ENCODE peak calls at places on chromosomes 13 and 19, in nine cellular contexts. One of them, this sample, is unnamed.

GRCh38 chr19:31352782-31353651 is 3.8 kb upstream of the TSHZ3 start:
- DNase-seq in IMR-90: no peak
- DNase-seq in NCI-H1417: no peak
- DNase-seq in dermis microvascular lymphatic vessel endothelial cell: no peak
- DNase-seq in NCI-H774: no peak
- DNase-seq in SK-MEL-5: no peak
- DNase-seq in colonic mucosa: no peak
- DNase-seq in fibroblast of lung: peak
- DNase-seq in retinal pigment epithelial cell: no peak
- DNase-seq in this sample: no peak

GRCh38 chr19:40274585-40275544 is 10.3 kb downstream of the AKT2 start:
- DNase-seq in dermis microvascular lymphatic vessel endothelial cell: no peak
- DNase-seq in fibroblast of lung: no peak
- DNase-seq in SK-MEL-5: no peak
- DNase-seq in IMR-90: no peak
- DNase-seq in colonic mucosa: no peak
- DNase-seq in retinal pigment epithelial cell: no peak
- DNase-seq in NCI-H1417: no peak
- DNase-seq in NCI-H774: no peak
- DNase-seq in this sample: no peak

GRCh38 chr19:14563989-14564650 is 7.7 kb downstream of the NDUFB7 start:
- DNase-seq in NCI-H774: no peak
- DNase-seq in SK-MEL-5: peak
- DNase-seq in colonic mucosa: no peak
- DNase-seq in dermis microvascular lymphatic vessel endothelial cell: peak
- DNase-seq in NCI-H1417: no peak
- DNase-seq in fibroblast of lung: no peak
- DNase-seq in retinal pigment epithelial cell: no peak
- DNase-seq in IMR-90: no peak
- DNase-seq in this sample: no peak

GRCh38 chr13:23377603-23378002 is 55.9 kb downstream of the SACS start:
- DNase-seq in dermis microvascular lymphatic vessel endothelial cell: no peak
- DNase-seq in retinal pigment epithelial cell: no peak
- DNase-seq in fibroblast of lung: no peak
- DNase-seq in SK-MEL-5: no peak
- DNase-seq in IMR-90: no peak
- DNase-seq in NCI-H774: no peak
- DNase-seq in NCI-H1417: no peak
- DNase-seq in colonic mucosa: no peak
- DNase-seq in this sample: no peak

GRCh38 chr19:55503447-55504251 is 15.4 kb downstream of the SSC5D start:
- DNase-seq in retinal pigment epithelial cell: peak
- DNase-seq in NCI-H1417: peak
- DNase-seq in IMR-90: peak
- DNase-seq in NCI-H774: peak
- DNase-seq in dermis microvascular lymphatic vessel endothelial cell: peak
- DNase-seq in fibroblast of lung: peak
- DNase-seq in colonic mucosa: peak
- DNase-seq in SK-MEL-5: peak
- DNase-seq in this sample: peak

GRCh38 chr19:27774827-27775226 is 1438.1 kb downstream of the UQCRFS1 start:
- DNase-seq in SK-MEL-5: peak
- DNase-seq in IMR-90: no peak
- DNase-seq in fibroblast of lung: no peak
- DNase-seq in colonic mucosa: no peak
- DNase-seq in NCI-H774: no peak
- DNase-seq in retinal pigment epithelial cell: no peak
- DNase-seq in dermis microvascular lymphatic vessel endothelial cell: peak
- DNase-seq in NCI-H1417: no peak
- DNase-seq in this sample: peak

GRCh38 chr19:2303209-2303798 is 4.7 kb downstream of the LINGO3 start:
- DNase-seq in fibroblast of lung: no peak
- DNase-seq in SK-MEL-5: no peak
- DNase-seq in dermis microvascular lymphatic vessel endothelial cell: no peak
- DNase-seq in NCI-H774: no peak
- DNase-seq in NCI-H1417: no peak
- DNase-seq in colonic mucosa: no peak
- DNase-seq in IMR-90: no peak
- DNase-seq in retinal pigment epithelial cell: no peak
- DNase-seq in this sample: no peak

GRCh38 chr13:49258097-49258796 is 10.5 kb downstream of the CDADC1 start:
- DNase-seq in IMR-90: no peak
- DNase-seq in colonic mucosa: no peak
- DNase-seq in dermis microvascular lymphatic vessel endothelial cell: no peak
- DNase-seq in NCI-H774: no peak
- DNase-seq in retinal pigment epithelial cell: no peak
- DNase-seq in SK-MEL-5: peak
- DNase-seq in fibroblast of lung: no peak
- DNase-seq in NCI-H1417: no peak
- DNase-seq in this sample: no peak

GRCh38 chr13:60267498-60268202 is 103.9 kb upstream of the DIAPH3 start:
- DNase-seq in retinal pigment epithelial cell: no peak
- DNase-seq in NCI-H1417: peak
- DNase-seq in SK-MEL-5: no peak
- DNase-seq in IMR-90: no peak
- DNase-seq in colonic mucosa: peak
- DNase-seq in fibroblast of lung: no peak
- DNase-seq in NCI-H774: peak
- DNase-seq in dermis microvascular lymphatic vessel endothelial cell: peak
- DNase-seq in this sample: no peak

GRCh38 chr13:20165417-20166257 is 4.8 kb upstream of the GJA3 start:
- DNase-seq in IMR-90: peak
- DNase-seq in SK-MEL-5: no peak
- DNase-seq in NCI-H774: no peak
- DNase-seq in fibroblast of lung: peak
- DNase-seq in retinal pigment epithelial cell: no peak
- DNase-seq in colonic mucosa: no peak
- DNase-seq in dermis microvascular lymphatic vessel endothelial cell: no peak
- DNase-seq in NCI-H1417: peak
- DNase-seq in this sample: no peak

GRCh38 chr19:31415322-31415721 is 66.1 kb upstream of the TSHZ3 start:
- DNase-seq in SK-MEL-5: no peak
- DNase-seq in IMR-90: no peak
- DNase-seq in retinal pigment epithelial cell: no peak
- DNase-seq in colonic mucosa: no peak
- DNase-seq in dermis microvascular lymphatic vessel endothelial cell: no peak
- DNase-seq in NCI-H1417: no peak
- DNase-seq in fibroblast of lung: no peak
- DNase-seq in NCI-H774: no peak
- DNase-seq in this sample: no peak